ENCODE peak calls at places on chromosomes 5 and 9, in five cellular contexts. M, T, D, V and X are unnamed samples.

GRCh38 chr5:142922223-142922952 is 152.2 kb downstream of the ARHGAP26 start:
- DNase-seq in M (peak), T (no peak), D (no peak), V (no peak), X (no peak)

GRCh38 chr5:138850854-138851253 is 24.3 kb downstream of the LRRTM2 start:
- DNase-seq in M (no peak), T (no peak), D (no peak), V (no peak), X (no peak)

GRCh38 chr5:73412597-73412988 is 36.0 kb downstream of the FOXD1 start:
- DNase-seq in M (no peak), T (no peak), D (no peak), V (no peak), X (peak)

GRCh38 chr5:8773091-8773615 is 772.7 kb downstream of the SEMA5A start:
- DNase-seq in M (no peak), T (no peak), D (no peak), V (no peak), X (peak)

GRCh38 chr5:158642852-158643251 is 456.9 kb downstream of the EBF1 start:
- DNase-seq in M (no peak), T (no peak), D (no peak), V (no peak), X (no peak)

GRCh38 chr5:155079698-155080097 is 66.1 kb downstream of the KIF4B start:
- DNase-seq in M (no peak), T (no peak), D (no peak), V (no peak), X (no peak)

GRCh38 chr9:38046669-38047300 is 22.2 kb downstream of the SHB start:
- DNase-seq in M (no peak), T (peak), D (no peak), V (no peak), X (peak)

GRCh38 chr5:97427235-97427634 is 244.2 kb upstream of the RIOK2 start:
- DNase-seq in M (no peak), T (no peak), D (no peak), V (no peak), X (no peak)

GRCh38 chr5:56319281-56320242 is 86.4 kb upstream of the ANKRD55 start:
- DNase-seq in M (no peak), T (peak), D (peak), V (peak), X (peak)

GRCh38 chr9:4762108-4762888 is 21.3 kb upstream of the AK3 start:
- DNase-seq in M (peak), T (peak), D (peak), V (peak), X (peak)

GRCh38 chr9:6805532-6805931 is 47.8 kb downstream of the KDM4C start:
- DNase-seq in M (peak), T (no peak), D (peak), V (no peak), X (no peak)

GRCh38 chr9:113590991-113591898 is 127.7 kb downstream of the RGS3 start:
- DNase-seq in M (peak), T (peak), D (no peak), V (peak), X (peak)

GRCh38 chr5:55509097-55509496 is 25.7 kb downstream of the PLPP1 start:
- DNase-seq in M (no peak), T (no peak), D (no peak), V (no peak), X (no peak)

GRCh38 chr9:91740713-91741112 is 209.3 kb downstream of the ROR2 start:
- DNase-seq in M (no peak), T (peak), D (peak), V (peak), X (no peak)

GRCh38 chr9:133822439-133823065 is 84.4 kb upstream of the SARDH start:
- DNase-seq in M (no peak), T (no peak), D (no peak), V (no peak), X (no peak)

GRCh38 chr5:171175746-171176145 is 133.3 kb upstream of the TLX3 start:
- DNase-seq in M (no peak), T (no peak), D (no peak), V (no peak), X (no peak)

GRCh38 chr9:136902259-136902821 is 16.0 kb downstream of the TRAF2 start:
- DNase-seq in M (no peak), T (peak), D (peak), V (peak), X (peak)

GRCh38 chr5:135108569-135108968 is 74.5 kb upstream of the PITX1 start:
- DNase-seq in M (no peak), T (no peak), D (no peak), V (no peak), X (no peak)

GRCh38 chr5:96752341-96753016 is 55.3 kb downstream of the ERAP1 start:
- DNase-seq in M (peak), T (no peak), D (peak), V (no peak), X (peak)

GRCh38 chr5:50958852-50959457 is 292.5 kb downstream of the PARP8 start:
- DNase-seq in M (peak), T (no peak), D (peak), V (no peak), X (peak)
- TF ChIP-seq CTCF in M (peak), T (peak), D (peak), V (peak), X (peak)

GRCh38 chr5:81779935-81780266 is 29.0 kb upstream of the SSBP2 start:
- DNase-seq in M (no peak), T (no peak), D (no peak), V (no peak), X (no peak)
- H3K27ac ChIP-seq in M (peak), T (peak), D (no peak), V (no peak), X (no peak)

GRCh38 chr9:93452710-93453046 is 703 bp downstream of the FAM120AOS start:
- DNase-seq in M (peak), T (peak), D (no peak), V (no peak), X (peak)

GRCh38 chr9:93453047-93453914 is at the start of gene FAM120AOS:
- DNase-seq in M (peak), T (peak), D (peak), V (peak), X (peak)

GRCh38 chr9:93450817-93451761 is at the start of gene FAM120A:
- DNase-seq in M (peak), T (peak), D (no peak), V (no peak), X (peak)

GRCh38 chr9:93456022-93456421 is 2.6 kb upstream of the FAM120AOS start:
- DNase-seq in M (no peak), T (no peak), D (no peak), V (no peak), X (no peak)

GRCh38 chr9:93451762-93452709 is 551 bp downstream of the FAM120A start:
- DNase-seq in M (peak), T (peak), D (no peak), V (peak), X (peak)
- TF ChIP-seq CTCF in M (no peak), T (peak), D (peak), V (peak), X (no peak)

GRCh38 chr5:32275421-32275765 is 37.3 kb downstream of the MTMR12 start:
- DNase-seq in M (no peak), T (no peak), D (no peak), V (no peak), X (no peak)

GRCh38 chr5:32277782-32278181 is 35.0 kb downstream of the MTMR12 start:
- DNase-seq in M (no peak), T (no peak), D (no peak), V (no peak), X (no peak)

GRCh38 chr5:32274548-32275420 is 38.0 kb downstream of the MTMR12 start:
- DNase-seq in M (no peak), T (no peak), D (no peak), V (no peak), X (no peak)

GRCh38 chr5:32278403-32278802 is 34.3 kb downstream of the MTMR12 start:
- DNase-seq in M (no peak), T (no peak), D (peak), V (no peak), X (peak)

DNA sequence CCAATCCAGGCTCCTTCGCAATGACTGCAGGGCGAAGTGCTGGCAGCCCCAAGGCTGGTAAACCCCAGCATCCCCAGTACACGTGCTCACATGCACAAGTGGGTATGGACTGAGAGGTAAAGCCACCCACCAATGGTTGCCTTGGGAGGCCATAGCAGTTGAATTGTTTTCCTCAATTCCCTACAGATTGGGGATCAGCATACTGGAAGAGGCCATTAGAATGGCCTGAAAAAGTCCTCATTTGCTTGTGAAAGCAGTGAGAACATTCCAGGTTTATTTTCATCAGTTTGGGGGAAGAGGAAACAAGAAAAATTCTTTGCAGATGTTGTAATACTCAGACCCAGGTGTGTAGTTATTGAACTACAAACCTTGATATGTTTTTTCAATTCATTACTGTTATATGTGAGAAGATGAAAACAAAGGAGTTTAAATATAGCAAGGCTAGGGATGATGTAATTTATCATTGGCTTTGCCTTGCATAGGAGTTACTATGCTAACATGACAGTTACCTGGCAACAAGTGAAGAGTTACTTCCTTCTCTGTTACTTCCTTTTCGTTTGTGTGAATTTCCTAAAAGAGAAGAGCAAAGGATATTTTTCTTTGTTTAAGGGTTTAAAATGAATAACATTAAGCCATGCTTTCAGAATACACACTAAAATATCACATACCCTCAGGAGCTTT is 36.4 kb downstream of the MTMR12 start:
- DNase-seq in M (no peak), T (no peak), D (no peak), V (no peak), X (peak)
- H3K27ac ChIP-seq in M (no peak), T (no peak), D (no peak), V (peak), X (no peak)

GRCh38 chr5:151471276-151471675 is 23.9 kb downstream of the SLC36A1 start:
- DNase-seq in M (no peak), T (no peak), D (no peak), V (no peak), X (no peak)

GRCh38 chr5:151476054-151476453 is 28.7 kb downstream of the SLC36A1 start:
- DNase-seq in M (no peak), T (no peak), D (no peak), V (no peak), X (no peak)

GRCh38 chr5:151477106-151477505 is 29.7 kb downstream of the SLC36A1 start:
- DNase-seq in M (no peak), T (no peak), D (no peak), V (no peak), X (no peak)

GRCh38 chr5:151475378-151475777 is 28.0 kb downstream of the SLC36A1 start:
- DNase-seq in M (peak), T (no peak), D (no peak), V (no peak), X (no peak)

GRCh38 chr5:151474799-151475198 is 27.4 kb downstream of the SLC36A1 start:
- DNase-seq in M (no peak), T (no peak), D (no peak), V (no peak), X (no peak)
- TF ChIP-seq CTCF in M (no peak), T (no peak), D (no peak), V (no peak), X (no peak)

GRCh38 chr9:130988400-130988747 is 20.6 kb upstream of the LAMC3 start:
- DNase-seq in M (no peak), T (no peak), D (no peak), V (no peak), X (no peak)
- H3K27ac ChIP-seq in M (no peak), T (no peak), D (no peak), V (no peak), X (no peak)

GRCh38 chr9:128774804-128775203 is 3.1 kb upstream of the ZER1 start:
- DNase-seq in M (no peak), T (no peak), D (no peak), V (no peak), X (no peak)

GRCh38 chr9:128773049-128773448 is 1.3 kb upstream of the ZER1 start:
- DNase-seq in M (no peak), T (no peak), D (no peak), V (no peak), X (no peak)

GRCh38 chr9:128770286-128770685 is 1.4 kb downstream of the ZER1 start:
- DNase-seq in M (no peak), T (no peak), D (no peak), V (no peak), X (no peak)

GRCh38 chr9:128771094-128771721 is 519 bp downstream of the ZER1 start:
- DNase-seq in M (no peak), T (peak), D (no peak), V (no peak), X (peak)

DNA sequence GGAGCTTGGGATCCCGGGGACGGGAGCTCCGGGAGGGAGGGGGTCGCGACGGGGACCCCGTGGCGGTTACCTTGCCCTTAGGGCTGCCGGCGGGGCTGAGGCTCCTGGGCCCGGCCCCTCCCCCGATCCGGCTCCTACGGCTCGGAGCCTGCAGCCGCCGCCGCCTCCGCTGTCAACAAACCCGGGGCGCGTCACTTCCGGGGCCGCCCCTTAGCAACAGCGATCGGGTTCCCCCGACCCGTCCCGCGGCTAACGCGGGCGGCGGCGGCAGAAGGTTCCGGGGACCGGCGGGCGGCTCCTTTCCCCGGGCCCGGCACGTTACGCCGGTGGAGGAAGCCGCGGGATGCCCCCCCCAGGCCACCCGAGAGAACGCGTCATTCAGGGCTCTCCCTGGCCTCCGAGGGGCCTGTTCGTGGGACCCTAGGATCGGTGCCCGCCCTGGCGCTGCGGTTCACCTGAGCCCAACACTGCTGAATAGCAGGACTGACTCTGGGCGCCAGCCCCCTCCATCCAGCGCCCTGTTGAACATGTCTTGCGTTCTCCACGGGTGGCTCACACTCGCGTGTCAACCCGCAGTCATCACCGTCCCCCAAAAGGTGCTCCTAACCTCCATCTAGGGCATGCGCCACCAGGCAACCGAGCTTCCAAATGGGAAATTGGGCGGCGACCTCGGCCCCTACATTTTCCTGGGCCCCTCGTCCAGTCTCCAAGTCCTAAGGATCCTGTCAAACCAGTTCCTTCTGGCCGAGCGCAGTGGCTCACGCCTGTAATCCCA is at the start of gene ZER1:
- DNase-seq in M (peak), T (peak), D (peak), V (peak), X (peak)
- TF ChIP-seq CTCF in M (no peak), T (no peak), D (no peak), V (no peak), X (no peak)

DNA sequence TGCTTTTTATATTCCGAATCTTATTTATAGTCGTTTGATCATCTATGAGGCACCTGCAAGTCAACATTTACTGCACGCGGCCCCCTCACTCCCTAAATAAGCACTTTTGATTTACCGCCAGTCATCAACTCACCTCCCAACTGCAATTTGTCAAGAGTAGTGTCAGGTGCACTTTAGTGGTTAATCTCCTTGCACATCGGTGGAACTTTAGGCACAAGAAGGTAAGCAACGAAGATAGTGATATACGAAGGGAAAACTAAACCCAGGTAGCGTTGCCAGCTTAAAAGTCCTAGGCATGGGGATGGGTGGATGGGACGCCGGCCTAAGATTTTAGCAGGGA is 513 bp upstream of the RNF180 start:
- DNase-seq in M (no peak), T (no peak), D (no peak), V (no peak), X (no peak)
- H3K27ac ChIP-seq in M (no peak), T (peak), D (no peak), V (peak), X (no peak)

GRCh38 chr9:35666547-35666946 is 1.6 kb upstream of the ARHGEF39 start:
- DNase-seq in M (no peak), T (no peak), D (no peak), V (no peak), X (no peak)

GRCh38 chr9:35666045-35666444 is 1.1 kb upstream of the ARHGEF39 start:
- DNase-seq in M (no peak), T (no peak), D (no peak), V (no peak), X (no peak)

GRCh38 chr9:35665471-35665818 is 450 bp upstream of the ARHGEF39 start:
- DNase-seq in M (no peak), T (no peak), D (no peak), V (no peak), X (no peak)

GRCh38 chr9:35662437-35662836 is 2.6 kb downstream of the ARHGEF39 start:
- DNase-seq in M (no peak), T (no peak), D (no peak), V (no peak), X (no peak)

GRCh38 chr9:35664531-35665470 is at the start of gene ARHGEF39:
- DNase-seq in M (peak), T (peak), D (no peak), V (no peak), X (peak)
- TF ChIP-seq CTCF in M (peak), T (no peak), D (peak), V (peak), X (no peak)

GRCh38 chr5:10486511-10487344 is 45.0 kb downstream of the ROPN1L start:
- DNase-seq in M (no peak), T (no peak), D (no peak), V (no peak), X (no peak)
- H3K27ac ChIP-seq in M (no peak), T (no peak), D (no peak), V (no peak), X (no peak)